ENCODE peak calls at places on chromosomes 16 and 17, in ten cellular contexts. T is body of pancreas, C is A549, P is adrenal gland, N is uterus, E is heart left ventricle, W is H1, U is K562, D is Peyer's patch, I is stomach. Z is an unnamed sample. For H3K4me1, the result is how much of the 10 kb centered on the place peaks cover.

GRCh38 chr16:51409001-51409675 is 258.1 kb upstream of the SALL1 start:
- DNase-seq in T (peak), C (no peak), P (no peak), N (peak), E (no peak), W (no peak), U (no peak), D (no peak), I (no peak), Z (no peak)

GRCh38 chr16:11627822-11628457 is 40.3 kb upstream of the SNN start:
- DNase-seq in T (no peak), C (no peak), P (no peak), N (no peak), E (no peak), W (no peak), U (peak), D (no peak), I (peak), Z (no peak)

GRCh38 chr17:34757611-34758010 is 178.2 kb downstream of the TMEM132E start:
- DNase-seq in T (no peak), C (no peak), P (no peak), N (no peak), E (no peak), W (no peak), U (no peak), D (no peak), I (no peak), Z (no peak)

GRCh38 chr16:3606441-3606840 is 5.0 kb downstream of the SLX4 start:
- DNase-seq in T (no peak), C (no peak), P (no peak), N (no peak), E (no peak), W (no peak), U (no peak), D (peak), I (no peak), Z (no peak)

GRCh38 chr17:46191332-46192210 is 1.7 kb downstream of the KANSL1 start:
- DNase-seq in T (no peak), C (peak), P (peak), N (no peak), E (no peak), W (no peak), U (peak), D (no peak), I (no peak), Z (no peak)

GRCh38 chr17:52025231-52025630 is 133.3 kb downstream of the CA10 start:
- DNase-seq in T (no peak), C (no peak), P (no peak), N (no peak), E (no peak), W (no peak), U (no peak), D (no peak), I (no peak), Z (no peak)

GRCh38 chr17:52762794-52763167 is 604.3 kb upstream of the CA10 start:
- DNase-seq in T (no peak), C (no peak), P (no peak), N (no peak), E (no peak), W (no peak), U (no peak), D (no peak), I (no peak), Z (no peak)

GRCh38 chr16:27239026-27239425 is 29.5 kb downstream of the NSMCE1 start:
- DNase-seq in T (no peak), C (no peak), P (no peak), N (no peak), E (no peak), W (no peak), U (no peak), D (peak), I (no peak), Z (no peak)

GRCh38 chr17:35982409-35983191 is 1.3 kb upstream of the CCL16 start:
- DNase-seq in T (no peak), C (no peak), P (no peak), N (no peak), E (no peak), W (no peak), U (no peak), D (no peak), I (no peak), Z (no peak)

GRCh38 chr16:72536673-72537435 is 364.9 kb upstream of the PMFBP1 start:
- DNase-seq in T (no peak), C (no peak), P (no peak), N (no peak), E (no peak), W (no peak), U (no peak), D (no peak), I (no peak), Z (no peak)

GRCh38 chr17:50916026-50916707 is 50.0 kb upstream of the TOB1 start:
- DNase-seq in T (no peak), C (no peak), P (no peak), N (no peak), E (no peak), W (no peak), U (no peak), D (no peak), I (no peak), Z (no peak)

GRCh38 chr17:72452286-72453173 is 331.7 kb downstream of the SOX9 start:
- DNase-seq in T (no peak), C (peak), P (no peak), N (no peak), E (no peak), W (no peak), U (no peak), D (peak), I (no peak), Z (no peak)

GRCh38 chr17:248337-249235 is 67.1 kb upstream of the DOC2B start:
- DNase-seq in T (peak), C (no peak), P (no peak), N (no peak), E (peak), W (no peak), U (no peak), D (peak), I (no peak), Z (peak)

GRCh38 chr17:33204156-33204555 is 88.9 kb downstream of the ASIC2 start:
- DNase-seq in T (no peak), C (no peak), P (no peak), N (no peak), E (no peak), W (no peak), U (no peak), D (no peak), I (no peak), Z (no peak)

GRCh38 chr17:10698116-10698818 is 873 bp downstream of the ADPRM start:
- DNase-seq in T (no peak), C (no peak), P (no peak), N (no peak), E (no peak), W (no peak), U (peak), D (no peak), I (no peak), Z (no peak)

GRCh38 chr17:50221500-50222480 is 20.4 kb upstream of the COL1A1 start:
- DNase-seq in T (no peak), C (no peak), P (no peak), N (peak), E (no peak), W (no peak), U (no peak), D (peak), I (no peak), Z (no peak)

GRCh38 chr17:55664287-55664686 is 58.4 kb downstream of the TMEM100 start:
- DNase-seq in T (no peak), C (no peak), P (no peak), N (no peak), E (no peak), W (no peak), U (no peak), D (peak), I (no peak), Z (no peak)

GRCh38 chr17:73017653-73018052 is 74.8 kb downstream of the SLC39A11 start:
- DNase-seq in T (no peak), C (no peak), P (no peak), N (no peak), E (no peak), W (no peak), U (no peak), D (no peak), I (no peak), Z (no peak)

GRCh38 chr17:19766421-19767270 is 18.5 kb upstream of the ALDH3A1 start:
- DNase-seq in T (peak), C (peak), P (peak), N (peak), E (peak), W (peak), U (peak), D (peak), I (peak), Z (peak)

GRCh38 chr17:45906237-45906636 is 11.9 kb downstream of the MAPT start:
- DNase-seq in T (no peak), C (no peak), P (no peak), N (no peak), E (no peak), W (no peak), U (no peak), D (no peak), I (no peak), Z (no peak)

GRCh38 chr16:13036600-13036999 is 135.2 kb downstream of the SHISA9 start:
- DNase-seq in T (peak), C (peak), P (peak), N (no peak), E (no peak), W (peak), U (peak), D (no peak), I (peak), Z (no peak)

GRCh38 chr17:34616148-34616547 is 36.8 kb downstream of the TMEM132E start:
- DNase-seq in T (no peak), C (no peak), P (no peak), N (peak), E (no peak), W (no peak), U (no peak), D (no peak), I (no peak), Z (no peak)

GRCh38 chr16:87123356-87124001 is 193.7 kb downstream of the C16orf95 start:
- DNase-seq in T (no peak), C (no peak), P (peak), N (no peak), E (no peak), W (no peak), U (no peak), D (no peak), I (no peak), Z (no peak)

GRCh38 chr16:87492241-87492635 is 586 bp downstream of the ZCCHC14 start:
- DNase-seq in T (no peak), C (no peak), P (no peak), N (no peak), E (no peak), W (no peak), U (no peak), D (no peak), I (no peak), Z (no peak)

GRCh38 chr17:63442549-63443035 is 3.5 kb downstream of the CYB561 start:
- DNase-seq in T (peak), C (peak), P (no peak), N (no peak), E (no peak), W (no peak), U (peak), D (no peak), I (no peak), Z (no peak)

GRCh38 chr17:57751971-57752905 is 7.1 kb upstream of the CCDC182 start:
- DNase-seq in T (no peak), C (no peak), P (no peak), N (no peak), E (no peak), W (no peak), U (no peak), D (no peak), I (no peak), Z (no peak)

GRCh38 chr17:79534851-79535727 is 75.8 kb downstream of the RBFOX3 start:
- DNase-seq in T (no peak), C (no peak), P (no peak), N (no peak), E (peak), W (no peak), U (no peak), D (no peak), I (no peak), Z (no peak)

GRCh38 chr16:14186007-14186953 is 115.2 kb downstream of the MRTFB start:
- DNase-seq in T (no peak), C (peak), P (no peak), N (peak), E (no peak), W (peak), U (no peak), D (no peak), I (no peak), Z (no peak)

GRCh38 chr17:49817993-49818392 is 29.5 kb downstream of the KAT7 start:
- DNase-seq in T (no peak), C (no peak), P (no peak), N (no peak), E (no peak), W (no peak), U (no peak), D (no peak), I (no peak), Z (no peak)

GRCh38 chr17:65183736-65184135 is 46.6 kb downstream of the RGS9 start:
- DNase-seq in T (no peak), C (peak), P (no peak), N (no peak), E (no peak), W (peak), U (no peak), D (no peak), I (no peak), Z (no peak)

GRCh38 chr16:578870-579405 is 9.2 kb downstream of the PIGQ start:
- DNase-seq in T (peak), C (peak), P (peak), N (peak), E (peak), W (peak), U (peak), D (peak), I (peak), Z (peak)

GRCh38 chr17:79834575-79835469 is 4.4 kb downstream of the CBX4 start:
- DNase-seq in T (no peak), C (peak), P (peak), N (no peak), E (peak), W (peak), U (peak), D (no peak), I (no peak), Z (peak)

GRCh38 chr16:16797239-16797638 is 418.3 kb downstream of the NPIPA7 start:
- DNase-seq in T (no peak), C (no peak), P (no peak), N (no peak), E (no peak), W (no peak), U (no peak), D (no peak), I (no peak), Z (no peak)

GRCh38 chr17:41512789-41513547 is 5.7 kb downstream of the KRT15 start:
- DNase-seq in T (no peak), C (no peak), P (no peak), N (no peak), E (no peak), W (no peak), U (no peak), D (no peak), I (no peak), Z (no peak)

GRCh38 chr16:63938661-63939060 is 1183.2 kb downstream of the CDH11 start:
- DNase-seq in T (no peak), C (no peak), P (no peak), N (no peak), E (no peak), W (no peak), U (no peak), D (no peak), I (no peak), Z (no peak)

GRCh38 chr17:1649116-1649843 is 386 bp downstream of the RILP start:
- DNase-seq in T (peak), C (peak), P (peak), N (peak), E (peak), W (peak), U (peak), D (peak), I (peak), Z (peak)
- H3K4me1 ChIP-seq in T (half or more), C (under half), P (under half), N (under half), E (under half), W (under half), U (under half), D (under half), I (half or more), Z (under half)

DNA sequence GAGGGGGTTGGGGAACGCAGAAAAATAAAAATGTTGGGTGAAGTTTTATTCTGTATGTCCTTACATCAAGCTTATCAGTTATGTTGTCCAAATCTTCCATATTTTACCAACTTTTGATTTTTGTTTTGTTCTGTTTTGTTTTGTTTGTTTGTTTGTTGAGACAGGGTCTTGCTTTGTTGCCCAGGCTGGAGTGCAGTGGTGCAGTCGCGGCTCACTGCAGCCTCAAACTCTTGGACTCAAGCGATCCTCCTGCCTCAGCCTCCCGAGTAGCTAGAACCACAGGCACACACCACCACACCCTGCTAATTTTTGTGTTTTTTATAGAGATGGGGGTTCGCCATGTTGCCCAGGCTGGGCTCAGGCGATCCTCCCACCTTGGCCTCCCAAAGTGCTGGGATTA is 20.8 kb downstream of the ZNRF1 start:
- DNase-seq in T (no peak), C (no peak), P (no peak), N (no peak), E (no peak), W (no peak), U (no peak), D (no peak), I (no peak), Z (no peak)
- H3K27ac ChIP-seq in T (no peak), C (peak), P (no peak), N (no peak), E (no peak), W (no peak), U (no peak), D (no peak), I (no peak), Z (no peak)

DNA sequence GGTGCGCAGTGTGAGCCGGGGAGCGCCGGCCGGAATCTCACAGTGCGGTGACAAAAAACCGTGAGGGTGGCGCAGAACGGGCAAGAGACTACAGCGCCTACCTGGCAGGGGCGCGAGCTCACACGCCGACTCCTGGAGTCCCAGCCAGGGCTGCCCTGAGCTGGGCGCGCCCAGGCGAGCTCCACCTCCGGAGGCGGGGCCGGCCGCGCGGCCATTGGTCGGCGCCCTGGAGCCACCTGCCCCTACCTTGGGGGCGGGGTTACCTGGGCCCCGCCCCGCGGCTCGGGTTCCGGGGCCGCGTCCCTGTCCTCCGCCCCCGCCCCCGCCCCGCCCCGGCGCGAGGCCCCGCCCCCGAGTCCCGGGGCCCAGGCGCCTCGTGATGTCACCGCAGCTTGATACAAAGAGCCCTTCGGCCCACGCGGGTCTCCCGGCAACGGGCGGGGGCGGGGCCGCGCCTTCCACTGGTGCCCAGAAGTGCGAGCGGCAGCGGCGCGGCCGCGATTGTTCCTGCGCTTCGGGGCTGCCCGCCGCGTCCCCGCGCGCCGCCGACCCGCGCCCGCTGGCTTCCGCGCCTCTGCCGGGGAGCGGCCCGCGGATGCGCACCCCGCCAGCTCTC is 96.3 kb downstream of the RAB11FIP4 start:
- DNase-seq in T (peak), C (peak), P (peak), N (peak), E (peak), W (peak), U (peak), D (peak), I (peak), Z (peak)
- TF ChIP-seq POLR2A in T (peak), C (peak), P (no peak), N (peak), E (peak), W (peak), U (peak), D (peak), I (no peak), Z (peak)

DNA sequence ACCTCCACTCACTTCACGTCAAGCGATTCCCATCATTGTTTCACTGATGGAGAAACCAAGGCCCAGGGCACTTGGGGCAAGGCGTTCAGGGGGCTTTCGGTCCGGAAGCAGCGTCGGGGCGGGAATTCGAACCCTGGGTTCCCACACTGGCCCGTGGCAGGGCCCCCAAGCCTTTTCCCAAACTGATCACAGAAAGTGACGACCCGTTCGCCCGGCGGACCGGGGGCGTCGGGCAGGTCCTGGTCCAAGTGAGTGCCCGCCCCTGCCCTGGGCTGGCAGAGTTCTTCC is 856 bp upstream of the MON1B start:
- DNase-seq in T (no peak), C (no peak), P (no peak), N (no peak), E (no peak), W (no peak), U (no peak), D (no peak), I (no peak), Z (no peak)
- H3K4me1 ChIP-seq in T (under half), C (under half), P (under half), N (under half), E (under half), W (under half), U (under half), D (under half), I (under half), Z (under half)

GRCh38 chr16:46862555-46863447 is 21.4 kb upstream of the GPT2 start:
- DNase-seq in T (no peak), C (no peak), P (no peak), N (no peak), E (no peak), W (no peak), U (no peak), D (no peak), I (no peak), Z (no peak)

GRCh38 chr16:46855389-46855788 is 24.4 kb upstream of the C16orf87 start:
- DNase-seq in T (no peak), C (no peak), P (no peak), N (no peak), E (no peak), W (no peak), U (no peak), D (no peak), I (no peak), Z (no peak)

GRCh38 chr16:46858151-46858550 is 26.0 kb upstream of the GPT2 start:
- DNase-seq in T (no peak), C (no peak), P (no peak), N (no peak), E (no peak), W (no peak), U (no peak), D (no peak), I (no peak), Z (no peak)

GRCh38 chr16:46857261-46857962 is 26.4 kb upstream of the C16orf87 start:
- DNase-seq in T (peak), C (peak), P (peak), N (no peak), E (no peak), W (no peak), U (peak), D (peak), I (no peak), Z (no peak)

GRCh38 chr16:46859719-46860152 is 24.4 kb upstream of the GPT2 start:
- DNase-seq in T (no peak), C (peak), P (peak), N (no peak), E (no peak), W (no peak), U (peak), D (peak), I (peak), Z (no peak)
- H3K27ac ChIP-seq in T (no peak), C (peak), P (peak), N (no peak), E (no peak), W (no peak), U (no peak), D (peak), I (peak), Z (no peak)

GRCh38 chr17:75844530-75845057 is 390 bp upstream of the UNC13D start:
- DNase-seq in T (peak), C (peak), P (peak), N (no peak), E (no peak), W (no peak), U (peak), D (peak), I (peak), Z (peak)
- TF ChIP-seq POLR2A in T (no peak), C (no peak), P (no peak), N (no peak), E (no peak), W (no peak), U (no peak), D (no peak), I (no peak), Z (no peak)